ENCODE peak calls at places on chromosome 14, in four cellular contexts. N is adrenal gland, V is astrocyte of the spinal cord, U is AG09309. J is an unnamed sample.

GRCh38 chr14:68894802-68895201 is 84.3 kb downstream of the ACTN1 start:
- DNase-seq in N (no peak), V (no peak), U (no peak), J (no peak)

GRCh38 chr14:58533417-58533816 is 104.3 kb upstream of the DACT1 start:
- DNase-seq in U (no peak), N (peak), V (peak), J (peak)

GRCh38 chr14:38350102-38350501 is 94.2 kb upstream of the CLEC14A start:
- DNase-seq in V (no peak), N (no peak), U (no peak), J (no peak)

GRCh38 chr14:52735921-52736489 is 6.0 kb downstream of the STYX start:
- DNase-seq in V (peak), U (no peak), N (no peak), J (no peak)

GRCh38 chr14:105503918-105504692 is 13.1 kb downstream of the TEDC1 start:
- DNase-seq in U (no peak), N (no peak), V (no peak), J (no peak)

GRCh38 chr14:51507556-51508511 is 143.9 kb upstream of the FRMD6 start:
- DNase-seq in V (peak), N (peak), U (peak), J (peak)

GRCh38 chr14:91374897-91375747 is 42.5 kb downstream of the CCDC88C start:
- DNase-seq in V (no peak), U (no peak), N (no peak), J (no peak)

GRCh38 chr14:64763801-64764511 is 59.7 kb downstream of the PLEKHG3 start:
- DNase-seq in U (peak), V (peak), N (peak), J (peak)

GRCh38 chr14:91332448-91333059 is 85.1 kb downstream of the CCDC88C start:
- DNase-seq in N (no peak), V (no peak), U (no peak), J (no peak)

GRCh38 chr14:83556746-83557460 is 1973.0 kb upstream of the FLRT2 start:
- DNase-seq in V (peak), U (no peak), N (no peak), J (no peak)

GRCh38 chr14:36579573-36580140 is 2.8 kb downstream of the NKX2-8 start:
- DNase-seq in V (no peak), U (no peak), N (no peak), J (no peak)

GRCh38 chr14:84254205-84254788 is 1275.6 kb upstream of the FLRT2 start:
- DNase-seq in N (peak), U (no peak), V (no peak), J (no peak)

GRCh38 chr14:93046696-93047050 is 69.1 kb downstream of the ITPK1 start:
- DNase-seq in U (no peak), N (no peak), V (no peak), J (no peak)

GRCh38 chr14:93045965-93046695 is 69.6 kb downstream of the ITPK1 start:
- DNase-seq in V (peak), N (no peak), U (peak), J (peak)

GRCh38 chr14:93044116-93044515 is 71.6 kb downstream of the ITPK1 start:
- DNase-seq in V (no peak), U (no peak), N (no peak), J (no peak)

GRCh38 chr14:93044601-93045000 is 71.1 kb downstream of the ITPK1 start:
- DNase-seq in U (no peak), N (no peak), V (no peak), J (no peak)

DNA sequence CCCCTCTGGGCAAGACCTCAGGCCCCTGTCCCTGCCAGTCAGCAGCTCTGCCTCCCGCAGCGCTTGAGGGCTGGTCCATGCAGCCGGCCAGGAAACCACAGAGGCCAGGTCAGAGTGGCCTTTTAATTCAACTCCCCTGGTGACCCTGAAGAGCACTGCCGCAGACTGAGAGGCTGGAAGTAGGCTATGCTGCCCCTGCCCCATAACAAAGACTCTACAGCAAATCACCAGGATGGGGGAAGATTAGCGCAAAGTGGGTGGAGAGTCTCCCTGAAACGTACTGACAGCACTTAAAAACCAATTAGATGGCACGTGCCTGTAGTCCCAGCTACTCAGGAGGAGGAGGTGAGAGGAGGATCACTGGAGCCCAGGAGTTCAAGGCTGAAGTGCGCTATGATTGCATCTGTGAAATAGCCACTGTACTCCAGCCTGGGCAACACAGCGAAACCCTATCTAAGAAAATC is 70.5 kb downstream of the ITPK1 start:
- DNase-seq in N (no peak), U (no peak), V (no peak), J (no peak)
- H3K4me3 ChIP-seq in N (no peak), U (no peak), V (no peak), J (no peak)

GRCh38 chr14:70601162-70601561 is 707 bp upstream of the MED6 start:
- DNase-seq in N (no peak), V (no peak), U (peak), J (peak)
- H3K4me3 ChIP-seq in N (peak), V (peak), U (peak), J (peak)

GRCh38 chr14:74085047-74085637 is 386 bp downstream of the LIN52 start:
- DNase-seq in N (no peak), U (no peak), V (peak), J (peak)

GRCh38 chr14:74083161-74083560 is 1.1 kb downstream of the ALDH6A1 start:
- DNase-seq in V (no peak), N (no peak), U (no peak), J (peak)

GRCh38 chr14:74083784-74084276 is 423 bp downstream of the ALDH6A1 start:
- DNase-seq in N (peak), V (no peak), U (no peak), J (no peak)

GRCh38 chr14:74084277-74085046 is at the start of the genes ALDH6A1 and LIN52:
- DNase-seq in U (peak), V (peak), N (peak), J (peak)

DNA sequence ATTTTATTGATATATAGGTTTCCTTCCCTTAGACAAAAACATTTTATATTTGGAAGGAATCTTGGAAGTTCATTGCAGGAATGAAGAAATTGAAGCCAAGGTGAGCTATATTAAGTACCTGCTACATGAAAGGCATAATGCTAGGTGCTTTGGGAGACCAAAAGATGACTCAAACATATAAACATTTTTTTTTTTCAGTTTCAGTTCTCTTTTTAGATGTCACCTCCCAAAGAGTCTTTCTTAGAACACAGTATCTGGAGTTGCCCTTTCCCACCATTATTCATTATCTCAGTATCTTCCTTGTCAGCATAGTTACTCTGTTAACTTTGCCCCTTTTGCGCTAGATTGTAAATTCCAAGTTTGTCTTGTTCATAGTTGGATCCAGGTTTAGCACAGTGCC is 1.1 kb downstream of the LIN52 start:
- DNase-seq in U (no peak), N (no peak), V (no peak), J (no peak)
- H3K4me3 ChIP-seq in U (peak), N (peak), V (peak), J (peak)

GRCh38 chr14:89165189-89165809 is 251.7 kb downstream of the FOXN3 start:
- DNase-seq in V (no peak), U (no peak), N (no peak), J (no peak)
- H3K4me3 ChIP-seq in V (no peak), U (no peak), N (peak), J (peak)

DNA sequence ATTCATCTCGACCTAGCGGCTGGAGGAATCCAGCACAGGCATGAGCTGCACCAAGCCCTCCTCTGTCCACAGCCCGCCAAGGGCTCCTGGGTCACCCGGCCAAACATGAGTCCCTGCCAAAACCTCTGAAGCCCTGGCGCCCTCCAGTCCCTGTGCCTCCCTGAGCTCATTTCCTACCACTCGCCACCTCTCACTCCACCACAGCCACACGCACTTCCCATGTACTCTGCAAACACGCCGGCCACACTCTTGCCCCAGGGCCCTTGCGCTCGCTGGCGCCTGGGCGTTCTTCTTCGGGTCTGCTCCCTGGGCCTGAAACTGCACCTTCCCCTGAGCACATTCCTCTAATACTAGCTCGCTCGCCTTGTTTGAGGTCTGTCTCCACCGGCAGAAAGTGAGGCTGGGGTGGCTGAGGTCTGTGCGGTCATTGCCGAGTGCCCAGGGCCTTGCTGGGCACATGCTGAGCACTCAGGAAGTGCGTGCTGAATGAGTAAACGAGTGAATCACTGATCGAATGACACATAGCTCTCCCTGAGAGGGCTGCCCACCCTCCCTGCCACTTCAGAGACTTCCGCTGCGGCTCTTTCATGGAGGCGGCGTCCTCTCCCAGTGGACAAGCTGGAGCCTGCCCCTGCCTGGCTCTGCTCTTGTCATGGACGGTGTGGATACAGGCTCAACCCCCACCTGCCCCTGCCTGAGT is 33.7 kb upstream of the DLK1 start:
- DNase-seq in N (peak), V (peak), U (peak), J (peak)
- H3K4me3 ChIP-seq in N (no peak), V (peak), U (peak), J (no peak)

GRCh38 chr14:77181603-77182437 is at the start of gene TMEM63C:
- DNase-seq in N (peak), V (no peak), U (no peak), J (no peak)
- H3K4me3 ChIP-seq in N (peak), V (no peak), U (no peak), J (no peak)

DNA sequence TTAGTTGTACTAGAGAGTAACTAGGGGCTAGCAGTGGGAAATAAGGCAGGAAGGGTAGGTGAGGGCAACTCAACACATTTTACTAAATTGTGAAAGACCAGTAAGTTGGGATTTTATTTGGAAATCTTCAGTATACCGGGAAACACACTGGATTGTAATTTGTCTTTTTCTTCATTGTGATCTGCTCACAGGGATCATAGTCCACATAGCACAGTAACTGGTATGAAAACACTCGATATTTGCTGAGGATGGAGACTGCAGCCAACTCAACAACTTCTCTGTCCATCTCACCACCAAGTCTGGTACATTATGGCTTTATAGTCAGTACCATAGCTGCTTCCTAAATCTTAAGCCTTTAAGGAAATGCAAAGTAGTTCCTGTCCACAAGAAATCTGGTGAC is 2.5 kb downstream of the SLIRP start:
- DNase-seq in U (no peak), V (no peak), N (no peak), J (no peak)
- H3K4me3 ChIP-seq in U (no peak), V (no peak), N (no peak), J (no peak)

DNA sequence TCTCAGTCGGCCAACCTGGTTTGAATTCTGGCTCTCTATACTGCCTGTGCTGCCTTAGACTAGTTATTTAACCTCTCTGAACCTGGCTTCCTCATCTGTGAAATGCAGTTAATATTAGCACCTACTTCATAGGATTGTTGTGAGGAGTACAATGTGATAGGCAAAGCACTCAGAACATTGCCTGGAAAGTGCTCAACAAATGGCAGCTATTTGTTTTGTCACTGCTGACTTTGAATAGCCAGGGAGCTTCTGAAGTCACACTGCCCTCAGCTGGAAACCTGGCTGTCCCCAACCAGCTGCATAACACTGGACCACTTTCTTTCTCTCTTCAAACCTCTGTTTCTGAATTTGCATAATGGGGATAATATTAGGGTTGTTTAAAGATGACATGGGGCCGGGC is 9.6 kb downstream of the TMEM30B start:
- DNase-seq in V (no peak), U (no peak), N (no peak), J (no peak)
- H3K4me3 ChIP-seq in V (no peak), U (no peak), N (no peak), J (no peak)

GRCh38 chr14:101564819-101565698 is 3.8 kb downstream of the DIO3 start:
- DNase-seq in U (no peak), N (no peak), V (no peak), J (no peak)
- H3K4me3 ChIP-seq in U (no peak), N (peak), V (no peak), J (no peak)

J was measured in AG10803.